ENCODE peak calls at places on chromosomes 5 and 9, in five cellular contexts. K is stimulated activated CD4-positive, alpha-beta T cell treated with anti-CD3 and anti-CD28 coated beads, Interleukin-1b, Interleukin-23, amount 100 ng/mL, for 4 hours; I is neural crest cell; G is NCI-H1092; V is GM13976. A is an unnamed sample.

GRCh38 chr5:134432677-134433359 is 21.1 kb upstream of the CDKN2AIPNL start:
- DNase-seq in K (no peak), I (no peak), G (no peak), V (no peak), A (no peak)

GRCh38 chr9:20532584-20532983 is 89.7 kb downstream of the MLLT3 start:
- DNase-seq in K (no peak), I (no peak), G (no peak), V (no peak), A (no peak)

GRCh38 chr5:8848997-8849585 is 696.8 kb downstream of the SEMA5A start:
- DNase-seq in K (no peak), I (no peak), G (no peak), V (no peak), A (no peak)

GRCh38 chr9:129550199-129550839 is 70.6 kb downstream of the C9orf50 start:
- DNase-seq in K (no peak), I (peak), G (peak), V (peak), A (no peak)

GRCh38 chr5:39534701-39535100 is 109.9 kb upstream of the DAB2 start:
- DNase-seq in K (no peak), I (no peak), G (no peak), V (no peak), A (no peak)

GRCh38 chr9:94906713-94907112 is 180.2 kb downstream of the AOPEP start:
- DNase-seq in K (no peak), I (no peak), G (no peak), V (no peak), A (no peak)

GRCh38 chr5:33195431-33196128 is 245.2 kb upstream of the TARS1 start:
- DNase-seq in K (no peak), I (no peak), G (no peak), V (no peak), A (no peak)

GRCh38 chr5:172910828-172911627 is 48.2 kb upstream of the RPL26L1 start:
- DNase-seq in K (no peak), I (no peak), G (no peak), V (peak), A (peak)

GRCh38 chr9:71941998-71942567 is 30.6 kb downstream of the C9orf85 start:
- DNase-seq in K (no peak), I (no peak), G (no peak), V (no peak), A (no peak)

GRCh38 chr9:37862530-37862929 is 41.4 kb downstream of the SLC25A51 start:
- DNase-seq in K (no peak), I (no peak), G (no peak), V (no peak), A (no peak)

GRCh38 chr5:158351485-158352140 is 492.7 kb upstream of the CLINT1 start:
- DNase-seq in K (no peak), I (no peak), G (peak), V (no peak), A (no peak)